ENCODE peak calls at places on chromosomes 2 and 18, in eight cellular contexts. One of them, this sample, is unnamed. For H3K36me3, the result is how much of the 10 kb centered on the place peaks cover.

GRCh38 chr2:6883448-6884122 is 6.0 kb downstream of the RSAD2 start:
- DNase-seq in neuronal stem cell: no peak
- DNase-seq in lower lobe of right lung: no peak
- DNase-seq in heart left ventricle: peak
- DNase-seq in OCI-LY7: no peak
- DNase-seq in ovary: no peak
- DNase-seq in neural progenitor cell: no peak
- DNase-seq in GM12878: no peak
- DNase-seq in this sample: no peak

GRCh38 chr2:218301176-218301819 is 9.0 kb upstream of the TMBIM1 start:
- DNase-seq in neuronal stem cell: peak
- DNase-seq in lower lobe of right lung: peak
- DNase-seq in heart left ventricle: peak
- DNase-seq in OCI-LY7: peak
- DNase-seq in ovary: peak
- DNase-seq in neural progenitor cell: peak
- DNase-seq in GM12878: peak
- DNase-seq in this sample: peak

GRCh38 chr2:105460048-105460732 is 61.3 kb upstream of the FHL2 start:
- DNase-seq in neuronal stem cell: no peak
- DNase-seq in lower lobe of right lung: no peak
- DNase-seq in heart left ventricle: no peak
- DNase-seq in OCI-LY7: no peak
- DNase-seq in ovary: peak
- DNase-seq in neural progenitor cell: no peak
- DNase-seq in GM12878: no peak
- DNase-seq in this sample: no peak

GRCh38 chr2:57543211-57543610 is 503.4 kb upstream of the VRK2 start:
- DNase-seq in neuronal stem cell: no peak
- DNase-seq in lower lobe of right lung: no peak
- DNase-seq in heart left ventricle: no peak
- DNase-seq in OCI-LY7: no peak
- DNase-seq in ovary: no peak
- DNase-seq in neural progenitor cell: no peak
- DNase-seq in GM12878: no peak
- DNase-seq in this sample: no peak

GRCh38 chr2:22981785-22982184 is 403.2 kb upstream of the KLHL29 start:
- DNase-seq in neuronal stem cell: no peak
- DNase-seq in lower lobe of right lung: no peak
- DNase-seq in heart left ventricle: no peak
- DNase-seq in OCI-LY7: no peak
- DNase-seq in ovary: no peak
- DNase-seq in neural progenitor cell: no peak
- DNase-seq in GM12878: no peak
- DNase-seq in this sample: no peak

GRCh38 chr2:33000986-33001385 is 54.2 kb downstream of the LTBP1 start:
- DNase-seq in neuronal stem cell: no peak
- DNase-seq in lower lobe of right lung: no peak
- DNase-seq in heart left ventricle: no peak
- DNase-seq in OCI-LY7: no peak
- DNase-seq in ovary: no peak
- DNase-seq in neural progenitor cell: no peak
- DNase-seq in GM12878: no peak
- DNase-seq in this sample: no peak

GRCh38 chr2:16671760-16672159 is 6.1 kb upstream of the CYRIA start:
- DNase-seq in neuronal stem cell: no peak
- DNase-seq in lower lobe of right lung: no peak
- DNase-seq in heart left ventricle: no peak
- DNase-seq in OCI-LY7: no peak
- DNase-seq in ovary: no peak
- DNase-seq in neural progenitor cell: no peak
- DNase-seq in GM12878: no peak
- DNase-seq in this sample: no peak

GRCh38 chr2:229714736-229715541 is 584 bp upstream of the DNER start:
- DNase-seq in neuronal stem cell: peak
- DNase-seq in lower lobe of right lung: peak
- DNase-seq in heart left ventricle: peak
- DNase-seq in OCI-LY7: no peak
- DNase-seq in ovary: no peak
- DNase-seq in neural progenitor cell: peak
- DNase-seq in GM12878: no peak
- DNase-seq in this sample: peak

GRCh38 chr2:178542161-178542560 is 61.9 kb downstream of the PLEKHA3 start:
- DNase-seq in neuronal stem cell: no peak
- DNase-seq in lower lobe of right lung: no peak
- DNase-seq in heart left ventricle: no peak
- DNase-seq in OCI-LY7: no peak
- DNase-seq in ovary: no peak
- DNase-seq in neural progenitor cell: no peak
- DNase-seq in GM12878: no peak
- DNase-seq in this sample: no peak

GRCh38 chr18:43847164-43848091 is 570.1 kb upstream of the SYT4 start:
- DNase-seq in neuronal stem cell: no peak
- DNase-seq in lower lobe of right lung: no peak
- DNase-seq in heart left ventricle: no peak
- DNase-seq in OCI-LY7: no peak
- DNase-seq in ovary: no peak
- DNase-seq in neural progenitor cell: peak
- DNase-seq in GM12878: no peak
- DNase-seq in this sample: no peak

GRCh38 chr2:180258579-180258978 is 251.5 kb upstream of the CWC22 start:
- DNase-seq in neuronal stem cell: no peak
- DNase-seq in lower lobe of right lung: no peak
- DNase-seq in heart left ventricle: no peak
- DNase-seq in OCI-LY7: no peak
- DNase-seq in ovary: no peak
- DNase-seq in neural progenitor cell: no peak
- DNase-seq in GM12878: no peak
- DNase-seq in this sample: no peak

GRCh38 chr2:51960846-51961335 is 929.0 kb upstream of the NRXN1 start:
- DNase-seq in neuronal stem cell: no peak
- DNase-seq in lower lobe of right lung: no peak
- DNase-seq in heart left ventricle: no peak
- DNase-seq in OCI-LY7: no peak
- DNase-seq in ovary: no peak
- DNase-seq in neural progenitor cell: no peak
- DNase-seq in GM12878: no peak
- DNase-seq in this sample: no peak

GRCh38 chr2:15861898-15862297 is 78.5 kb upstream of the MYCN start:
- DNase-seq in neuronal stem cell: no peak
- DNase-seq in lower lobe of right lung: no peak
- DNase-seq in heart left ventricle: no peak
- DNase-seq in OCI-LY7: no peak
- DNase-seq in ovary: no peak
- DNase-seq in neural progenitor cell: no peak
- DNase-seq in GM12878: no peak
- DNase-seq in this sample: no peak

GRCh38 chr2:42813773-42814172 is 21.4 kb upstream of the HAAO start:
- DNase-seq in neuronal stem cell: no peak
- DNase-seq in lower lobe of right lung: no peak
- DNase-seq in heart left ventricle: no peak
- DNase-seq in OCI-LY7: no peak
- DNase-seq in ovary: no peak
- DNase-seq in neural progenitor cell: no peak
- DNase-seq in GM12878: no peak
- DNase-seq in this sample: no peak

GRCh38 chr2:41933585-41934322 is 114.1 kb upstream of the PKDCC start:
- DNase-seq in neuronal stem cell: no peak
- DNase-seq in lower lobe of right lung: no peak
- DNase-seq in heart left ventricle: no peak
- DNase-seq in OCI-LY7: no peak
- DNase-seq in ovary: peak
- DNase-seq in neural progenitor cell: no peak
- DNase-seq in GM12878: no peak
- DNase-seq in this sample: no peak

GRCh38 chr2:9694661-9695060 is 63.9 kb upstream of the YWHAQ start:
- DNase-seq in neuronal stem cell: no peak
- DNase-seq in lower lobe of right lung: no peak
- DNase-seq in heart left ventricle: no peak
- DNase-seq in OCI-LY7: no peak
- DNase-seq in ovary: no peak
- DNase-seq in neural progenitor cell: no peak
- DNase-seq in GM12878: no peak
- DNase-seq in this sample: peak

GRCh38 chr2:100953406-100954043 is 48.6 kb upstream of the RPL31 start:
- DNase-seq in neuronal stem cell: no peak
- DNase-seq in lower lobe of right lung: no peak
- DNase-seq in heart left ventricle: no peak
- DNase-seq in OCI-LY7: no peak
- DNase-seq in ovary: no peak
- DNase-seq in neural progenitor cell: no peak
- DNase-seq in GM12878: no peak
- DNase-seq in this sample: no peak

GRCh38 chr2:117771969-117772630 is 42.4 kb upstream of the DDX18 start:
- DNase-seq in neuronal stem cell: no peak
- DNase-seq in lower lobe of right lung: no peak
- DNase-seq in heart left ventricle: no peak
- DNase-seq in OCI-LY7: peak
- DNase-seq in ovary: no peak
- DNase-seq in neural progenitor cell: peak
- DNase-seq in GM12878: no peak
- DNase-seq in this sample: peak

GRCh38 chr2:127537142-127537541 is 1.7 kb downstream of the MYO7B start:
- DNase-seq in neuronal stem cell: no peak
- DNase-seq in lower lobe of right lung: no peak
- DNase-seq in heart left ventricle: no peak
- DNase-seq in OCI-LY7: no peak
- DNase-seq in ovary: no peak
- DNase-seq in neural progenitor cell: no peak
- DNase-seq in GM12878: no peak
- DNase-seq in this sample: no peak

GRCh38 chr2:234881413-234882241 is 70.2 kb upstream of the SH3BP4 start:
- DNase-seq in neuronal stem cell: peak
- DNase-seq in lower lobe of right lung: peak
- DNase-seq in heart left ventricle: peak
- DNase-seq in OCI-LY7: peak
- DNase-seq in ovary: peak
- DNase-seq in neural progenitor cell: peak
- DNase-seq in GM12878: no peak
- DNase-seq in this sample: peak

GRCh38 chr2:174442546-174443510 is 44.0 kb downstream of the GPR155 start:
- DNase-seq in neuronal stem cell: no peak
- DNase-seq in lower lobe of right lung: no peak
- DNase-seq in heart left ventricle: no peak
- DNase-seq in OCI-LY7: peak
- DNase-seq in ovary: no peak
- DNase-seq in neural progenitor cell: peak
- DNase-seq in GM12878: no peak
- DNase-seq in this sample: no peak

DNA sequence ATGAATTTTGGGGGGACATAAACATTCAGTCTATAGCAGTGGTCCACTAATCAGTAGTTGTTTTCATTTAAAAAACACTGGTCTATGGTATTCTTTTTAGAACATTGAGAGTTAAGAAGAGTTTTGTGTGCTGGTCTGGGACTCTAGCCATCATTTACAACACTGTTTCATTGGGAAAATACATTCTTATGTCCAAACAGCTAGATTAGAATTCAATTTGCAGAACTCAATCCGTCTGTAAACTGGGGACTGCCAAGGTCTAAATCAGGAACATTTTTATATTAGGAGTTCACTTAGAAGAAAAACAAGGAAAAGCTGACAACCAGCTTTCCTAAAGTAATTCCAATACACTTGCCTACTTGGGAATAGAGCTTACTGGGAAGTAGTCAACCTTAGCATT is 91.5 kb upstream of the RNF152 start:
- DNase-seq in neuronal stem cell: no peak
- DNase-seq in lower lobe of right lung: no peak
- DNase-seq in heart left ventricle: no peak
- DNase-seq in OCI-LY7: no peak
- DNase-seq in ovary: no peak
- DNase-seq in neural progenitor cell: no peak
- DNase-seq in GM12878: no peak
- DNase-seq in this sample: no peak
- H3K36me3 ChIP-seq in neuronal stem cell: under half
- H3K36me3 ChIP-seq in lower lobe of right lung: under half
- H3K36me3 ChIP-seq in heart left ventricle: under half
- H3K36me3 ChIP-seq in OCI-LY7: under half
- H3K36me3 ChIP-seq in ovary: under half
- H3K36me3 ChIP-seq in neural progenitor cell: under half
- H3K36me3 ChIP-seq in GM12878: under half
- H3K36me3 ChIP-seq in this sample: under half

GRCh38 chr2:118851650-118852049 is 4.2 kb upstream of the EN1 start:
- DNase-seq in neuronal stem cell: peak
- DNase-seq in lower lobe of right lung: no peak
- DNase-seq in heart left ventricle: no peak
- DNase-seq in OCI-LY7: no peak
- DNase-seq in ovary: no peak
- DNase-seq in neural progenitor cell: peak
- DNase-seq in GM12878: no peak
- DNase-seq in this sample: peak
- H3K4me3 ChIP-seq in neuronal stem cell: no peak
- H3K4me3 ChIP-seq in lower lobe of right lung: no peak
- H3K4me3 ChIP-seq in heart left ventricle: no peak
- H3K4me3 ChIP-seq in OCI-LY7: no peak
- H3K4me3 ChIP-seq in ovary: no peak
- H3K4me3 ChIP-seq in neural progenitor cell: no peak
- H3K4me3 ChIP-seq in GM12878: no peak
- H3K4me3 ChIP-seq in this sample: no peak

DNA sequence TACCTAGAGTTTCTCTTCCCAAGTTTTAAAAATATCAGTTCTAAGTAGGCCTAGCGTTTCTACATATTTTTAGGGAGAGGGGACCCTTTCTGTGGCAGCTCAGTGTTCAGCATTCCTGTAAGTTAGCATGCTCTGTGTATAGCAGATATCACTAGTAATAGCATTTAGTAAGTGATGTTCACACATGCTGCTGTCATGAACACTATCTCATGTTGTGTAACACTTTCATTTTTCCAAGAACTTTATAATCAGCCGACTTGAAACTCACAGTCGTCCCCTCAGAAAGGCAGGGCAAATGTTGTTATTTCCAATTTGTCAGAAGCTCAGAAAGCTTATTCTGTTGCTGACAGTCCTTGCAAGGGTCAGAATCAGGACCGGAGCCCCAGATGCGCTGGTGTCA is 267.7 kb downstream of the ALPK2 start:
- DNase-seq in neuronal stem cell: no peak
- DNase-seq in lower lobe of right lung: no peak
- DNase-seq in heart left ventricle: no peak
- DNase-seq in OCI-LY7: no peak
- DNase-seq in ovary: no peak
- DNase-seq in neural progenitor cell: no peak
- DNase-seq in GM12878: no peak
- DNase-seq in this sample: no peak
- H3K36me3 ChIP-seq in neuronal stem cell: under half
- H3K36me3 ChIP-seq in lower lobe of right lung: under half
- H3K36me3 ChIP-seq in heart left ventricle: under half
- H3K36me3 ChIP-seq in OCI-LY7: under half
- H3K36me3 ChIP-seq in ovary: under half
- H3K36me3 ChIP-seq in neural progenitor cell: under half
- H3K36me3 ChIP-seq in GM12878: under half
- H3K36me3 ChIP-seq in this sample: under half

DNA sequence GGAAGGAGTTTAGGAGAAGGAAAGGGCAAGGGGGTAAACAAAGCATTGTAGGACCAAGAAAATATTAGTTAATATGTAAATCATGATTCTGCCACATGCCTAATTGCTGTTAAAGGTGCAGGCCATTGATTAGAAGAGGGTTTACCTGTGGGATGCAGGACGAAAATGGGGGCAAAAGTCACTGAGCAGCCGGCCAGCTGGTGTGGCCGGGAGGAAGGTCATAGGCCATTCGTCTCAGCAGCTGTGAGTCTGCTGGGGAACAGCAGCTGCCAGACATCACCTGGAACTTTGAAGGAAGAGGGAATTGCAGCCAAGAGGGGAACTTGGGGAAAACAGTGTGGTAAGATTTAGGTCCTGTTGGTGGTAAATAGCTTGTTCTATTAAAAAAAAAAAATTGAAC is 184.4 kb downstream of the DYSF start:
- DNase-seq in neuronal stem cell: no peak
- DNase-seq in lower lobe of right lung: no peak
- DNase-seq in heart left ventricle: no peak
- DNase-seq in OCI-LY7: no peak
- DNase-seq in ovary: no peak
- DNase-seq in neural progenitor cell: no peak
- DNase-seq in GM12878: no peak
- DNase-seq in this sample: no peak
- H3K4me3 ChIP-seq in neuronal stem cell: no peak
- H3K4me3 ChIP-seq in lower lobe of right lung: no peak
- H3K4me3 ChIP-seq in heart left ventricle: no peak
- H3K4me3 ChIP-seq in OCI-LY7: no peak
- H3K4me3 ChIP-seq in ovary: no peak
- H3K4me3 ChIP-seq in neural progenitor cell: no peak
- H3K4me3 ChIP-seq in GM12878: no peak
- H3K4me3 ChIP-seq in this sample: no peak